ENCODE peak calls at places on chromosome 20, in four cellular contexts. One of them, this sample, is unnamed.

GRCh38 chr20:25272223-25273000 is 24.5 kb downstream of the PYGB start:
- DNase-seq in cardiac muscle cell: no peak
- DNase-seq in foreskin fibroblast: no peak
- DNase-seq in CD4-positive, alpha-beta T cell: no peak
- DNase-seq in this sample: no peak

GRCh38 chr20:20079102-20079784 is 26.9 kb downstream of the CFAP61 start:
- DNase-seq in cardiac muscle cell: no peak
- DNase-seq in foreskin fibroblast: no peak
- DNase-seq in CD4-positive, alpha-beta T cell: no peak
- DNase-seq in this sample: no peak

GRCh38 chr20:21096321-21097043 is 9.7 kb downstream of the LINC00237 start:
- DNase-seq in cardiac muscle cell: no peak
- DNase-seq in CD4-positive, alpha-beta T cell: no peak
- DNase-seq in foreskin fibroblast: no peak
- DNase-seq in this sample: no peak

GRCh38 chr20:63686492-63687321 is 9.7 kb upstream of the TNFRSF6B start:
- DNase-seq in foreskin fibroblast: peak
- DNase-seq in cardiac muscle cell: peak
- DNase-seq in CD4-positive, alpha-beta T cell: no peak
- DNase-seq in this sample: no peak

GRCh38 chr20:47557791-47558190 is 56.1 kb downstream of the NCOA3 start:
- DNase-seq in CD4-positive, alpha-beta T cell: no peak
- DNase-seq in foreskin fibroblast: no peak
- DNase-seq in cardiac muscle cell: no peak
- DNase-seq in this sample: no peak

GRCh38 chr20:45044084-45044573 is 56.8 kb downstream of the KCNS1 start:
- DNase-seq in CD4-positive, alpha-beta T cell: peak
- DNase-seq in cardiac muscle cell: peak
- DNase-seq in foreskin fibroblast: peak
- DNase-seq in this sample: no peak

GRCh38 chr20:10855031-10855430 is 181.2 kb upstream of the JAG1 start:
- DNase-seq in foreskin fibroblast: no peak
- DNase-seq in CD4-positive, alpha-beta T cell: no peak
- DNase-seq in cardiac muscle cell: no peak
- DNase-seq in this sample: no peak

GRCh38 chr20:32433311-32434021 is 75.3 kb downstream of the ASXL1 start:
- DNase-seq in CD4-positive, alpha-beta T cell: no peak
- DNase-seq in cardiac muscle cell: no peak
- DNase-seq in foreskin fibroblast: no peak
- DNase-seq in this sample: no peak

GRCh38 chr20:561437-562231 is 18.0 kb upstream of the CSNK2A1 start:
- DNase-seq in cardiac muscle cell: peak
- DNase-seq in CD4-positive, alpha-beta T cell: peak
- DNase-seq in foreskin fibroblast: peak
- DNase-seq in this sample: peak

GRCh38 chr20:20362774-20363435 is 5.0 kb upstream of the INSM1 start:
- DNase-seq in cardiac muscle cell: peak
- DNase-seq in foreskin fibroblast: no peak
- DNase-seq in CD4-positive, alpha-beta T cell: no peak
- DNase-seq in this sample: no peak

GRCh38 chr20:4155953-4156352 is 140.6 kb upstream of the RNF24 start:
- DNase-seq in foreskin fibroblast: no peak
- DNase-seq in cardiac muscle cell: no peak
- DNase-seq in CD4-positive, alpha-beta T cell: no peak
- DNase-seq in this sample: no peak

GRCh38 chr20:24487648-24488047 is 18.2 kb downstream of the SYNDIG1 start:
- DNase-seq in foreskin fibroblast: no peak
- DNase-seq in CD4-positive, alpha-beta T cell: no peak
- DNase-seq in cardiac muscle cell: no peak
- DNase-seq in this sample: no peak

GRCh38 chr20:35674921-35675320 is 10.2 kb upstream of the CPNE1 start:
- DNase-seq in cardiac muscle cell: no peak
- DNase-seq in CD4-positive, alpha-beta T cell: no peak
- DNase-seq in foreskin fibroblast: no peak
- DNase-seq in this sample: no peak

DNA sequence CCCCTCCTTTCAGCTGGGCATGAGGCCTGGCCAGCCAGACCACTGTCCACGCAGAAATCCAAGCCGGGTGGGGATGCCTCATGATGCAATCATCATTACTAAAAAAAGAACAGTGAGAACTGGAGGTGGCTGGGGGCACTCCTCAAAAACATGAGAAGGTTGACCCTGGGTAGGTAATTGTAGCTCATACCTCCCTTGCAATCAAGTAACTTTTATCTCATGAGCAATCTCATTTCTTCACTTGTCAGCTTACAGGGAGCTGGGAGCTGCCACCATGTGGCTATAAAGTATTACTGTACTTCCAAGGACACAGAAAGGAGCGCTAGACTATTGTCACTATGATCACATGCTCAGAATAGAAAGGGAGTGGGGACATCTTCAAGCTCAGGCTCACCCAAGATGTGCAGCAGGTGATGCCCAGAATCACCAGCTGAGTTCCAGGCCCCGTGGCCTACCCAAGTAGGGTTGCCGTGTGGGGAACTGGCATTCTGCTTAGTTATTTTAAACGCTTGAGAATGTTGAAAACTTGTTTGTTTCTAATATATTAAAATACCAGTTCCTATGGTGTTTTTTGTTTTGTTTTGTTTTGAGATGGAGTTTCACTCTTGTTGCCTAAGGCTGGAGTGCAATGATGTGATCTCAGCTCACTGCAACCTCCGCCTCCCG is 3.0 kb upstream of the CDH26 start:
- DNase-seq in foreskin fibroblast: peak
- DNase-seq in CD4-positive, alpha-beta T cell: no peak
- DNase-seq in cardiac muscle cell: no peak
- DNase-seq in this sample: no peak
- TF ChIP-seq CTCF in foreskin fibroblast: peak
- TF ChIP-seq CTCF in CD4-positive, alpha-beta T cell: no peak
- TF ChIP-seq CTCF in cardiac muscle cell: no peak
- TF ChIP-seq CTCF in this sample: no peak

GRCh38 chr20:18628330-18628941 is 40.6 kb downstream of the DTD1 start:
- DNase-seq in CD4-positive, alpha-beta T cell: no peak
- DNase-seq in cardiac muscle cell: peak
- DNase-seq in foreskin fibroblast: no peak
- DNase-seq in this sample: peak
- TF ChIP-seq CTCF in CD4-positive, alpha-beta T cell: no peak
- TF ChIP-seq CTCF in cardiac muscle cell: peak
- TF ChIP-seq CTCF in foreskin fibroblast: peak
- TF ChIP-seq CTCF in this sample: no peak

GRCh38 chr20:13008761-13009681 is at the start of gene SPTLC3:
- DNase-seq in CD4-positive, alpha-beta T cell: no peak
- DNase-seq in cardiac muscle cell: peak
- DNase-seq in foreskin fibroblast: peak
- DNase-seq in this sample: peak
- TF ChIP-seq CTCF in CD4-positive, alpha-beta T cell: no peak
- TF ChIP-seq CTCF in cardiac muscle cell: peak
- TF ChIP-seq CTCF in foreskin fibroblast: no peak
- TF ChIP-seq CTCF in this sample: no peak

DNA sequence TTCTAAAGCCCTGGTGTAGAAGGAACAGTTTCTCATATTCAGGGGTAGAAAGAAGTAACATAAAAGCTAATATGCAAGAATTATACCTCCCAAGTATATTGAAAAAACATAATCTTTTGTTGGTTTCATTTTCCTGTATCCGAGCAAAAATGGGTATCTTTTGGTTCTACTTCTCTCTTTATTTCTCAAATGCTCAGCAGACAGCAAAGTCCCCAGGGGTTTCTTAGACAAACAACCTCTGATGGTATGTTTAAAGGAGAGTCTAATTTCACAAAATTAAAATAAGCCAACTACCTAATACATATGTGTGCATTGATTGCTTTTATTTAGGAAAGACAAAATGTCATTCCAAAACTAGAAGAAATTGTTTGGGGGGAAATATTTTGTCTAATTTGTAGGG is 131.0 kb downstream of the TSHZ2 start:
- DNase-seq in CD4-positive, alpha-beta T cell: no peak
- DNase-seq in foreskin fibroblast: no peak
- DNase-seq in cardiac muscle cell: no peak
- DNase-seq in this sample: no peak
- TF ChIP-seq CTCF in CD4-positive, alpha-beta T cell: no peak
- TF ChIP-seq CTCF in foreskin fibroblast: no peak
- TF ChIP-seq CTCF in cardiac muscle cell: no peak
- TF ChIP-seq CTCF in this sample: no peak

DNA sequence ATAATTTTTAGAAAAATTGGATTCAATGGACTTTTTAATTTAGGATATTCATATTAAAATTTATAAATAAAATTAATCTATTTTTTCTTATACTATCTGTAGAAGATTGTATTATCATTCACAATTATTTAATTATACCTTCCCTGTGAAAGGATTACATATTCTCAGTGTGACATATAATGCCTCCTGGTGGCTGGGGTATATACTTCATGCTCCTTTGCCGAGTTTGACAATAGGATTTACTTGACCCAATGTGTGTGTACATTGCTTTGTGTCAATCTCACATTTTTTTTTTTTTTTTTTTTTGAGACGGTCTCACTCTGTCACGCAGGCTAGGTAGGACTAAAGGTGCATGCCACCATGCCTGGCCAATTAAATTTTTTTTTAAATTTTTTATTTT is 230.0 kb upstream of the CHD6 start:
- DNase-seq in cardiac muscle cell: no peak
- DNase-seq in foreskin fibroblast: no peak
- DNase-seq in CD4-positive, alpha-beta T cell: no peak
- DNase-seq in this sample: no peak
- TF ChIP-seq CTCF in cardiac muscle cell: no peak
- TF ChIP-seq CTCF in foreskin fibroblast: no peak
- TF ChIP-seq CTCF in CD4-positive, alpha-beta T cell: no peak
- TF ChIP-seq CTCF in this sample: no peak

DNA sequence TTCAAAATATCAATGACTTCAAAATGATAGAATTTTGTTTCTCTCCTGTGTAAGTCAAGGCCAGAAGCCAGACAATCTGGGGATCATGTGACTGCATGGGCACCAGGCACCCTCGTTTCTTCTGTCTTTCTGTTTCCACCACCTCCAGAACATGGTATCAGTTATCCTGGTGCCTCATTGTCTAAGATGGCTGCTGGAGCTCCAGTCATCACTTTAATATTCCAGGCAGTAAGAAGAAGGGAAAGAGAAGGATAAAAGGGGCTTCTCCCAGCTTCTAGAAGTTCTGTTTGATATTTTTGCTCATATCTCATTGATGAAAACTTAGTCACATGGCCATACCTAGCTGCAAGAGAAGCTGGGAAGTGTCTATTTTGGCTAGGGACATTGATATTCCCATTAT is 25.7 kb downstream of the ZNF341 start:
- DNase-seq in CD4-positive, alpha-beta T cell: no peak
- DNase-seq in cardiac muscle cell: no peak
- DNase-seq in foreskin fibroblast: no peak
- DNase-seq in this sample: no peak
- TF ChIP-seq CTCF in CD4-positive, alpha-beta T cell: no peak
- TF ChIP-seq CTCF in cardiac muscle cell: no peak
- TF ChIP-seq CTCF in foreskin fibroblast: no peak
- TF ChIP-seq CTCF in this sample: no peak

DNA sequence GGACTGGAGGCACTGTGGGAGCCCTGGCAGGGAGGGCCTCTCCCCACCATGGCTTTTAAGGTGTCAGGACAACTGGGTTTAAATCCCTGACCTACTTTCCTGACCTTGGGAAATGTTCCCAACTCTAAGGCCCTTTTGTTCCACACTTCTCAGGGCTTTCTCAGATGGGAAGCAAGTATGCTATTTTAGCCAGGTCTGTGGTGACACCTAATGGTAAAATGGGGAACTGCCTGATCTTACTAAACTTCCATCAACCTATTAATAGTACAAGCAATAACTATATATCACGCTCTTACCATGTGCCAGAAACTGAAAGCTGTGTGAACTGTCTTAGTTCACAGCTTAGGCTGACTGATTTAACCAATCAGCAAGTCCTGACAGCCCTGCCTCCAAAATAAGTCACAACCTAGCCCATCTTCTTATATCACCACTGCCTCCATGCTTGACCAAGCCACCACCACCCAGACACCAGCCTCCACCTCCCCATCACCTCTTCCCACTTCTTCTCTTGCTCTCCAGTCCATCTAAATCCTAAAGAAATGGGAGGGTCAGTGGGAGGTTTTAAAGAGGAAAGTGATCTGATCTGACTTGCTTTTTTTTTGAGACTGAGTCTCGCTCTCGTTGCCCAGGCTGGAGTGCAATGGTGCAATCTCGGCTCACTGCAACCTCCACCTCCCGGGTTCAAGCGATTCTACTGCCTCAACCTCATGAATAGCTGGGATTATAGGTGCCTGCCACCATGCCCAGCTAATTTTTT is 6.9 kb upstream of the BLCAP start:
- DNase-seq in cardiac muscle cell: peak
- DNase-seq in CD4-positive, alpha-beta T cell: peak
- DNase-seq in foreskin fibroblast: peak
- DNase-seq in this sample: no peak
- TF ChIP-seq CTCF in cardiac muscle cell: peak
- TF ChIP-seq CTCF in CD4-positive, alpha-beta T cell: peak
- TF ChIP-seq CTCF in foreskin fibroblast: peak
- TF ChIP-seq CTCF in this sample: peak

GRCh38 chr20:17968366-17969275 is at the start of the genes MGME1 and SNX5:
- DNase-seq in cardiac muscle cell: peak
- DNase-seq in CD4-positive, alpha-beta T cell: peak
- DNase-seq in foreskin fibroblast: peak
- DNase-seq in this sample: peak
- TF ChIP-seq CTCF in cardiac muscle cell: no peak
- TF ChIP-seq CTCF in CD4-positive, alpha-beta T cell: no peak
- TF ChIP-seq CTCF in foreskin fibroblast: no peak
- TF ChIP-seq CTCF in this sample: peak

DNA sequence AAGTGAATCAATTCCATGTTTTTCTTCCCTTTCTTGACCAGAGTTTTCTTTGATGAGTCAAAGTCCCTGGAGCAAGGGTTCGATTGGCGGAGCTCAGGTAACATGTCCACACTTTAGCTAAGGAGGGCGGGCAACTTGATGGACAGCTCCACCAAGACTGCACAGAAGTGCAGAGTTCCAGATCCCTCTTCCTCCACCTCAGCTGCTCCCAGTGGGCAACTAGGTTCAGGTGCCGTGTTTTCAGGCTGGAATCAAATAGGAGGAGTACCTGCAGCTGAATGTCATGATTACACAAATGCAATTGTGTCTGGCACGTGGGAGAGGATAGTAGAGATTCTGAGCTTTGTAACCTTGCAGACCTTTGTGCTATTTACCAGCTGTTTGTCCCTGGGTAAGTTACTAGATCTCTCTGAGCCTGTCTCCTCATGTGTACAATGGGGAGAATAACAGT is 1.9 kb upstream of the ELMO2 start:
- DNase-seq in cardiac muscle cell: no peak
- DNase-seq in CD4-positive, alpha-beta T cell: no peak
- DNase-seq in foreskin fibroblast: no peak
- DNase-seq in this sample: no peak
- TF ChIP-seq CTCF in cardiac muscle cell: no peak
- TF ChIP-seq CTCF in CD4-positive, alpha-beta T cell: no peak
- TF ChIP-seq CTCF in foreskin fibroblast: no peak
- TF ChIP-seq CTCF in this sample: no peak

GRCh38 chr20:59205044-59205443 is 41.4 kb downstream of the ZNF831 start:
- DNase-seq in cardiac muscle cell: no peak
- DNase-seq in foreskin fibroblast: no peak
- DNase-seq in CD4-positive, alpha-beta T cell: no peak
- DNase-seq in this sample: no peak

GRCh38 chr20:59204201-59204894 is 40.7 kb downstream of the ZNF831 start:
- DNase-seq in CD4-positive, alpha-beta T cell: no peak
- DNase-seq in cardiac muscle cell: no peak
- DNase-seq in foreskin fibroblast: no peak
- DNase-seq in this sample: no peak

GRCh38 chr20:59210186-59210585 is 46.6 kb downstream of the ZNF831 start:
- DNase-seq in CD4-positive, alpha-beta T cell: no peak
- DNase-seq in foreskin fibroblast: no peak
- DNase-seq in cardiac muscle cell: no peak
- DNase-seq in this sample: no peak

GRCh38 chr20:59207235-59207634 is 43.6 kb downstream of the ZNF831 start:
- DNase-seq in cardiac muscle cell: no peak
- DNase-seq in foreskin fibroblast: no peak
- DNase-seq in CD4-positive, alpha-beta T cell: no peak
- DNase-seq in this sample: no peak

GRCh38 chr20:59207742-59208357 is 44.2 kb downstream of the ZNF831 start:
- DNase-seq in CD4-positive, alpha-beta T cell: peak
- DNase-seq in foreskin fibroblast: no peak
- DNase-seq in cardiac muscle cell: peak
- DNase-seq in this sample: no peak
- TF ChIP-seq CTCF in CD4-positive, alpha-beta T cell: peak
- TF ChIP-seq CTCF in foreskin fibroblast: peak
- TF ChIP-seq CTCF in cardiac muscle cell: peak
- TF ChIP-seq CTCF in this sample: no peak